ENCODE peak calls at places on chromosomes 6 and 20, in four cellular contexts. One of them, this sample, is unnamed.
A peak's percentile ranks its signal among the peaks of the same experiment; 100 is the strongest.

GRCh38 chr6:41736800-41737555 is 1.6 kb upstream of the TFEB start:
- DNase-seq in HepG2: no peak
- DNase-seq in H1: no peak
- DNase-seq in K562: no peak
- DNase-seq in this sample: no peak

GRCh38 chr6:21947751-21948386 is 349.0 kb downstream of the PRL start:
- DNase-seq in HepG2: no peak
- DNase-seq in H1: no peak
- DNase-seq in K562: no peak
- DNase-seq in this sample: no peak

GRCh38 chr6:130138116-130138908 is 84.4 kb downstream of the SAMD3 start:
- DNase-seq in HepG2: no peak
- DNase-seq in H1: no peak
- DNase-seq in K562: no peak
- DNase-seq in this sample: no peak

GRCh38 chr6:129785081-129785755 is 75.2 kb upstream of the ARHGAP18 start:
- DNase-seq in HepG2: no peak
- DNase-seq in H1: no peak
- DNase-seq in K562: no peak
- DNase-seq in this sample: no peak

GRCh38 chr6:124536157-124536556 is 426.1 kb upstream of the RNF217 start:
- DNase-seq in HepG2: no peak
- DNase-seq in H1: no peak
- DNase-seq in K562: no peak
- DNase-seq in this sample: no peak

GRCh38 chr6:113901482-113901881 is 44.3 kb downstream of the MARCKS start:
- DNase-seq in HepG2: no peak
- DNase-seq in H1: no peak
- DNase-seq in K562: no peak
- DNase-seq in this sample: no peak

GRCh38 chr6:166104872-166105271 is 62.8 kb downstream of the TBXT start:
- DNase-seq in HepG2: no peak
- DNase-seq in H1: no peak
- DNase-seq in K562: no peak
- DNase-seq in this sample: no peak

GRCh38 chr20:13819885-13820645 is 35.2 kb downstream of the NDUFAF5 start:
- DNase-seq in HepG2: peak; percentile 70
- DNase-seq in H1: no peak
- DNase-seq in K562: peak; percentile 32
- DNase-seq in this sample: no peak

GRCh38 chr6:169034523-169035167 is 219.0 kb downstream of the THBS2 start:
- DNase-seq in HepG2: no peak
- DNase-seq in H1: no peak
- DNase-seq in K562: no peak
- DNase-seq in this sample: no peak

GRCh38 chr20:10316582-10316981 is 98.0 kb downstream of the SNAP25 start:
- DNase-seq in HepG2: peak; percentile 78
- DNase-seq in H1: no peak
- DNase-seq in K562: peak; percentile 7
- DNase-seq in this sample: no peak

GRCh38 chr6:10081957-10082356 is 332.9 kb downstream of the TFAP2A start:
- DNase-seq in HepG2: no peak
- DNase-seq in H1: no peak
- DNase-seq in K562: no peak
- DNase-seq in this sample: no peak

GRCh38 chr6:2542858-2543218 is 207.9 kb downstream of the MYLK4 start:
- DNase-seq in HepG2: peak; percentile 77
- DNase-seq in H1: no peak
- DNase-seq in K562: peak; percentile 45
- DNase-seq in this sample: no peak

GRCh38 chr6:140271759-140272377 is 897.4 kb upstream of the CITED2 start:
- DNase-seq in HepG2: no peak
- DNase-seq in H1: no peak
- DNase-seq in K562: no peak
- DNase-seq in this sample: no peak

GRCh38 chr6:1351381-1352008 is 37.9 kb upstream of the FOXF2 start:
- DNase-seq in HepG2: no peak
- DNase-seq in H1: no peak
- DNase-seq in K562: no peak
- DNase-seq in this sample: no peak

GRCh38 chr20:25860531-25861150 is 164.0 kb upstream of the ZNF337 start:
- DNase-seq in HepG2: no peak
- DNase-seq in H1: no peak
- DNase-seq in K562: no peak
- DNase-seq in this sample: no peak

GRCh38 chr6:101344885-101345284 is 48.6 kb upstream of the GRIK2 start:
- DNase-seq in HepG2: no peak
- DNase-seq in H1: no peak
- DNase-seq in K562: no peak
- DNase-seq in this sample: no peak

GRCh38 chr6:71851214-71851613 is 35.1 kb upstream of the RIMS1 start:
- DNase-seq in HepG2: no peak
- DNase-seq in H1: no peak
- DNase-seq in K562: no peak
- DNase-seq in this sample: no peak

GRCh38 chr6:22754111-22754510 is 184.7 kb downstream of the HDGFL1 start:
- DNase-seq in HepG2: no peak
- DNase-seq in H1: no peak
- DNase-seq in K562: no peak
- DNase-seq in this sample: no peak

GRCh38 chr6:9083108-9083507 is 647.8 kb upstream of the SLC35B3 start:
- DNase-seq in HepG2: no peak
- DNase-seq in H1: no peak
- DNase-seq in K562: no peak
- DNase-seq in this sample: no peak

GRCh38 chr20:35669221-35669620 is 4.5 kb upstream of the CPNE1 start:
- DNase-seq in HepG2: no peak
- DNase-seq in H1: no peak
- DNase-seq in K562: no peak
- DNase-seq in this sample: no peak

GRCh38 chr20:43799150-43799711 is 72.4 kb upstream of the GTSF1L start:
- DNase-seq in HepG2: no peak
- DNase-seq in H1: no peak
- DNase-seq in K562: no peak
- DNase-seq in this sample: no peak

GRCh38 chr20:32737371-32738223 is 5.7 kb downstream of the COMMD7 start:
- DNase-seq in HepG2: no peak
- DNase-seq in H1: no peak
- DNase-seq in K562: no peak
- DNase-seq in this sample: no peak

GRCh38 chr6:73367761-73368355 is 1.8 kb downstream of the OOEP start:
- DNase-seq in HepG2: no peak
- DNase-seq in H1: no peak
- DNase-seq in K562: no peak
- DNase-seq in this sample: no peak

GRCh38 chr6:45351667-45352066 is 23.5 kb downstream of the RUNX2 start:
- DNase-seq in HepG2: no peak
- DNase-seq in H1: no peak
- DNase-seq in K562: peak; percentile 16
- DNase-seq in this sample: no peak

GRCh38 chr6:64041373-64041772 is 405.8 kb downstream of the PHF3 start:
- DNase-seq in HepG2: no peak
- DNase-seq in H1: no peak
- DNase-seq in K562: no peak
- DNase-seq in this sample: no peak

GRCh38 chr6:84346372-84346771 is 118.9 kb upstream of the CEP162 start:
- DNase-seq in HepG2: no peak
- DNase-seq in H1: no peak
- DNase-seq in K562: no peak
- DNase-seq in this sample: no peak

GRCh38 chr6:56914791-56915658 is 39.9 kb upstream of the BEND6 start:
- DNase-seq in HepG2: no peak
- DNase-seq in H1: no peak
- DNase-seq in K562: no peak
- DNase-seq in this sample: no peak

GRCh38 chr6:25441658-25442276 is 162.6 kb downstream of the CARMIL1 start:
- DNase-seq in HepG2: no peak
- DNase-seq in H1: no peak
- DNase-seq in K562: no peak
- DNase-seq in this sample: no peak

GRCh38 chr6:31559958-31560696 is 12.0 kb upstream of the LTA start:
- DNase-seq in HepG2: no peak
- DNase-seq in H1: no peak
- DNase-seq in K562: peak; percentile 70
- DNase-seq in this sample: peak; percentile 59

GRCh38 chr6:90074161-90074560 is 179.9 kb downstream of the GJA10 start:
- DNase-seq in HepG2: peak; percentile 15
- DNase-seq in H1: no peak
- DNase-seq in K562: no peak
- DNase-seq in this sample: no peak

GRCh38 chr6:119818876-119819275 is 469.3 kb upstream of the MAN1A1 start:
- DNase-seq in HepG2: no peak
- DNase-seq in H1: no peak
- DNase-seq in K562: no peak
- DNase-seq in this sample: no peak

GRCh38 chr6:68990313-68990712 is 355.2 kb downstream of the ADGRB3 start:
- DNase-seq in HepG2: no peak
- DNase-seq in H1: no peak
- DNase-seq in K562: no peak
- DNase-seq in this sample: no peak

GRCh38 chr20:47456952-47457724 is 44.5 kb upstream of the NCOA3 start:
- DNase-seq in HepG2: no peak
- DNase-seq in H1: no peak
- DNase-seq in K562: no peak
- DNase-seq in this sample: no peak
- TF ChIP-seq TAF1 in HepG2: no peak
- TF ChIP-seq TAF1 in H1: no peak
- TF ChIP-seq TAF1 in K562: no peak
- TF ChIP-seq TAF1 in this sample: no peak

DNA sequence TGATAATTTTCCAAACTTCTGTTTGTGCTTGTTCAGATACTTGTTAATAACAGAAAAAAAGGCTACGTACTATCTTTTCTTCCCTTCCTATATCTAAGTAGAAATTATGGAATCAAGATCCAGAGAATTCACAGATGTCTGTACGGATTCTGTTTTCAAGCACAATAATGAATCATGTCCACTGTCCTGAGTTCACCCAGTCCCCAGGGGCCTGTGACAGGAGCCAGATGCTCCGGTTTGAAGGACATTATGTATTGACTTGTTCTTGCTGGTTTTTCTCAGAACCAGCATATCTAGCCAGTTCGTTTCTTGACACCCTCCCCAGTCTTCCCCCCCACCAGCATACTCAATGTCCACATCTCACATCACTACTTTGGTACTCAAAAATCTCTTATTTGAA is 78.2 kb downstream of the NCOA7 start:
- DNase-seq in HepG2: no peak
- DNase-seq in H1: no peak
- DNase-seq in K562: no peak
- DNase-seq in this sample: no peak
- TF ChIP-seq POLR2AphosphoS5 in HepG2: no peak
- TF ChIP-seq POLR2AphosphoS5 in H1: no peak
- TF ChIP-seq POLR2AphosphoS5 in K562: no peak
- TF ChIP-seq POLR2AphosphoS5 in this sample: no peak

GRCh38 chr6:167405778-167406532 is 81.1 kb downstream of the TTLL2 start:
- DNase-seq in HepG2: no peak
- DNase-seq in H1: no peak
- DNase-seq in K562: no peak
- DNase-seq in this sample: no peak
- TF ChIP-seq POLR2A in HepG2: no peak
- TF ChIP-seq POLR2A in H1: no peak
- TF ChIP-seq POLR2A in K562: no peak
- TF ChIP-seq POLR2A in this sample: no peak

GRCh38 chr6:167825759-167826229 is 917 bp upstream of the AFDN start:
- DNase-seq in HepG2: peak; percentile 52
- DNase-seq in H1: peak; percentile 41
- DNase-seq in K562: peak; percentile 86
- DNase-seq in this sample: no peak

GRCh38 chr6:167827062-167827587 is 414 bp downstream of the AFDN start:
- DNase-seq in HepG2: no peak
- DNase-seq in H1: no peak
- DNase-seq in K562: peak; percentile 67
- DNase-seq in this sample: peak; percentile 52

GRCh38 chr6:167825059-167825758 is 1.5 kb upstream of the AFDN start:
- DNase-seq in HepG2: no peak
- DNase-seq in H1: no peak
- DNase-seq in K562: no peak
- DNase-seq in this sample: no peak

GRCh38 chr6:167826230-167827061 is at the start of gene AFDN:
- DNase-seq in HepG2: no peak
- DNase-seq in H1: no peak
- DNase-seq in K562: peak; percentile 86
- DNase-seq in this sample: peak; percentile 71

GRCh38 chr6:167824591-167825041 is 2.1 kb upstream of the AFDN start:
- DNase-seq in HepG2: no peak
- DNase-seq in H1: no peak
- DNase-seq in K562: peak; percentile 45
- DNase-seq in this sample: no peak
- TF ChIP-seq TAF1 in HepG2: no peak
- TF ChIP-seq TAF1 in H1: no peak
- TF ChIP-seq TAF1 in K562: peak; percentile 32
- TF ChIP-seq TAF1 in this sample: no peak

GRCh38 chr6:135922170-135922569 is 70.7 kb downstream of the PDE7B start:
- DNase-seq in HepG2: no peak
- DNase-seq in H1: peak; percentile 23
- DNase-seq in K562: no peak
- DNase-seq in this sample: no peak

GRCh38 chr6:135920689-135921088 is 69.2 kb downstream of the PDE7B start:
- DNase-seq in HepG2: no peak
- DNase-seq in H1: no peak
- DNase-seq in K562: no peak
- DNase-seq in this sample: no peak

GRCh38 chr6:135919026-135919425 is 67.5 kb downstream of the PDE7B start:
- DNase-seq in HepG2: no peak
- DNase-seq in H1: no peak
- DNase-seq in K562: no peak
- DNase-seq in this sample: no peak

GRCh38 chr6:135921176-135921575 is 69.7 kb downstream of the PDE7B start:
- DNase-seq in HepG2: no peak
- DNase-seq in H1: no peak
- DNase-seq in K562: no peak
- DNase-seq in this sample: no peak

GRCh38 chr6:135922746-135923145 is 71.2 kb downstream of the PDE7B start:
- DNase-seq in HepG2: no peak
- DNase-seq in H1: no peak
- DNase-seq in K562: no peak
- DNase-seq in this sample: no peak
- TF ChIP-seq POLR2AphosphoS5 in HepG2: no peak
- TF ChIP-seq POLR2AphosphoS5 in H1: no peak
- TF ChIP-seq POLR2AphosphoS5 in K562: no peak
- TF ChIP-seq POLR2AphosphoS5 in this sample: no peak

GRCh38 chr20:58515240-58516212 is at the start of gene APCDD1L:
- DNase-seq in HepG2: no peak
- DNase-seq in H1: peak; percentile 25
- DNase-seq in K562: peak; percentile 14
- DNase-seq in this sample: no peak
- TF ChIP-seq POLR2A in HepG2: no peak
- TF ChIP-seq POLR2A in H1: no peak
- TF ChIP-seq POLR2A in K562: no peak
- TF ChIP-seq POLR2A in this sample: no peak

DNA sequence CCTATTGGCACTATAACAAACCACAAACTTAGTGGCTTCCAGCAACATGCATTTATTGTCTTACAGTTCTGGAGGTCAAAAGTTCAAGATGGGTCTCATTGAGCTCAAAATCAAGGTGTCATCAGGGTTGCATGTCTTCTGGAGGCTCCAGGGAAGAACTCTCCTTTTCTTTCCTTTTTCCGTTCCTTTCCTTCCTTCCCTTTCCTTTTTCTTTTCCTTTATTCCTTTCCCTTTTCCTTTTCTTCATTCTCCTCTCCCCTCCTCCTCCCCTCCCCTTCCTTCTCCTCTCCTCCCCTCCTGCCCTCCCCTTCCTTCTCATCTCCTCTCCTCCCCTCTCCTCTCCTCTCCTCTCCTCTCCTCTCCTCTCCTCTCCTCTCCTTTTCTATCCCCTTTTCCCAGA is 460.2 kb upstream of the CDH4 start:
- DNase-seq in HepG2: no peak
- DNase-seq in H1: no peak
- DNase-seq in K562: no peak
- DNase-seq in this sample: no peak
- TF ChIP-seq TAF1 in HepG2: no peak
- TF ChIP-seq TAF1 in H1: no peak
- TF ChIP-seq TAF1 in K562: no peak
- TF ChIP-seq TAF1 in this sample: no peak